ENCODE peak calls at places on chromosomes 13 and 19, in five cellular contexts. One of them, this sample, is unnamed. For H3K4me1, the result is how much of the 10 kb centered on the place peaks cover.

GRCh38 chr13:82772802-82773201 is 1109.5 kb downstream of the SLITRK1 start:
- DNase-seq in mammary epithelial cell: peak
- DNase-seq in uterus: no peak
- DNase-seq in heart left ventricle: no peak
- DNase-seq in PC-9: no peak
- DNase-seq in this sample: no peak

GRCh38 chr13:51453959-51454703 is 1.3 kb upstream of the INTS6 start:
- DNase-seq in mammary epithelial cell: peak
- DNase-seq in uterus: peak
- DNase-seq in heart left ventricle: peak
- DNase-seq in PC-9: peak
- DNase-seq in this sample: no peak

GRCh38 chr19:49871349-49871985 is 4.1 kb upstream of the PNKP start:
- DNase-seq in mammary epithelial cell: no peak
- DNase-seq in uterus: no peak
- DNase-seq in heart left ventricle: no peak
- DNase-seq in PC-9: no peak
- DNase-seq in this sample: no peak

GRCh38 chr19:58350001-58350801 is 3.1 kb downstream of the A1BG start:
- DNase-seq in mammary epithelial cell: no peak
- DNase-seq in uterus: no peak
- DNase-seq in heart left ventricle: no peak
- DNase-seq in PC-9: no peak
- DNase-seq in this sample: no peak

GRCh38 chr19:30444253-30444671 is 72.1 kb downstream of the ZNF536 start:
- DNase-seq in mammary epithelial cell: no peak
- DNase-seq in uterus: no peak
- DNase-seq in heart left ventricle: no peak
- DNase-seq in PC-9: no peak
- DNase-seq in this sample: no peak

GRCh38 chr13:110811008-110811720 is 97.7 kb downstream of the ING1 start:
- DNase-seq in mammary epithelial cell: no peak
- DNase-seq in uterus: no peak
- DNase-seq in heart left ventricle: no peak
- DNase-seq in PC-9: no peak
- DNase-seq in this sample: peak

GRCh38 chr19:33558846-33559245 is 37.3 kb upstream of the PEPD start:
- DNase-seq in mammary epithelial cell: peak
- DNase-seq in uterus: no peak
- DNase-seq in heart left ventricle: no peak
- DNase-seq in PC-9: no peak
- DNase-seq in this sample: no peak

GRCh38 chr13:43153436-43154082 is 130.2 kb downstream of the DNAJC15 start:
- DNase-seq in mammary epithelial cell: peak
- DNase-seq in uterus: no peak
- DNase-seq in heart left ventricle: no peak
- DNase-seq in PC-9: peak
- DNase-seq in this sample: peak

GRCh38 chr19:35729763-35730162 is 12.0 kb downstream of the KMT2B start:
- DNase-seq in mammary epithelial cell: no peak
- DNase-seq in uterus: no peak
- DNase-seq in heart left ventricle: no peak
- DNase-seq in PC-9: no peak
- DNase-seq in this sample: no peak

GRCh38 chr13:97434417-97435296 is 688 bp downstream of the RAP2A start:
- DNase-seq in mammary epithelial cell: peak
- DNase-seq in uterus: peak
- DNase-seq in heart left ventricle: peak
- DNase-seq in PC-9: peak
- DNase-seq in this sample: peak

GRCh38 chr13:32669030-32669646 is 82.9 kb downstream of the PDS5B start:
- DNase-seq in mammary epithelial cell: peak
- DNase-seq in uterus: no peak
- DNase-seq in heart left ventricle: no peak
- DNase-seq in PC-9: no peak
- DNase-seq in this sample: no peak

GRCh38 chr13:61954092-61954491 is 538.4 kb upstream of the PCDH20 start:
- DNase-seq in mammary epithelial cell: no peak
- DNase-seq in uterus: no peak
- DNase-seq in heart left ventricle: no peak
- DNase-seq in PC-9: no peak
- DNase-seq in this sample: no peak

GRCh38 chr13:51781246-51782022 is 22.5 kb downstream of the DHRS12 start:
- DNase-seq in mammary epithelial cell: peak
- DNase-seq in uterus: no peak
- DNase-seq in heart left ventricle: no peak
- DNase-seq in PC-9: no peak
- DNase-seq in this sample: no peak

GRCh38 chr13:93847162-93847561 is 620.6 kb downstream of the GPC6 start:
- DNase-seq in mammary epithelial cell: peak
- DNase-seq in uterus: no peak
- DNase-seq in heart left ventricle: no peak
- DNase-seq in PC-9: no peak
- DNase-seq in this sample: no peak

GRCh38 chr19:46471778-46472543 is 598 bp upstream of the PNMA8A start:
- DNase-seq in mammary epithelial cell: no peak
- DNase-seq in uterus: no peak
- DNase-seq in heart left ventricle: no peak
- DNase-seq in PC-9: no peak
- DNase-seq in this sample: no peak
- H3K27ac ChIP-seq in mammary epithelial cell: no peak
- H3K27ac ChIP-seq in uterus: peak
- H3K27ac ChIP-seq in heart left ventricle: peak
- H3K27ac ChIP-seq in PC-9: no peak
- H3K27ac ChIP-seq in this sample: peak

DNA sequence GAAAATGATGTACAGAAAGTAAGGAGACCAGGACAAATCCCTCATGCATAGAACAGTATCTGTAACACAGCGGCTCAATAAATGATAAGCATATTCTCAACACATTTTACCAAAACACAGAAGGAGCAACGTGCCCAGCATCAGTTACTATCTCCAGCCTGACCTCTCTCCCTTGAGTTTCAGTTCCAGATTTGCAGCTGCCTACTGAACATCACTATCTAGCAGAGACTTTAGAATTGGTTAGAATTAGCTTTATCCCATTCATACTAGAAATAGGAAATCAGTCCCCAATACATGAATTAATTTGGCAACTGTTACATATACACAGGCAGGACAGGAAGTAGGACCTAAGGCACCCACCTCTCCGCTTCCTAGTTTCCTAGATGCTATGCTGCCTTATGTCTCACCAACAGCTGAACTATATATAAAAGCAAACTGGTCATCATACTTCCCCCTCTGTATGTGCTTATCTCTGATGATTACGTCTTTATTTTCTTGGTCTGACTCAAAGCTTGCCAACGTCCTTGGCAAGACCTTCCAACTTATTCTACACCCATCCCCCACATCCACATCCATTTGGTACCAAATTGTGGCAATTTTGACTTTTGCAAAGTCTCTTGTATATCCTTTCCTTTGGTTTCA is 61.1 kb downstream of the SACS start:
- DNase-seq in mammary epithelial cell: no peak
- DNase-seq in uterus: no peak
- DNase-seq in heart left ventricle: no peak
- DNase-seq in PC-9: no peak
- DNase-seq in this sample: no peak
- H3K4me3 ChIP-seq in mammary epithelial cell: no peak
- H3K4me3 ChIP-seq in uterus: no peak
- H3K4me3 ChIP-seq in heart left ventricle: no peak
- H3K4me3 ChIP-seq in PC-9: no peak
- H3K4me3 ChIP-seq in this sample: no peak

GRCh38 chr13:29006359-29006850 is 186.3 kb downstream of the MTUS2 start:
- DNase-seq in mammary epithelial cell: no peak
- DNase-seq in uterus: no peak
- DNase-seq in heart left ventricle: no peak
- DNase-seq in PC-9: no peak
- DNase-seq in this sample: no peak

GRCh38 chr13:29000802-29001201 is 180.7 kb downstream of the MTUS2 start:
- DNase-seq in mammary epithelial cell: no peak
- DNase-seq in uterus: no peak
- DNase-seq in heart left ventricle: no peak
- DNase-seq in PC-9: no peak
- DNase-seq in this sample: no peak

GRCh38 chr13:29005035-29005434 is 184.9 kb downstream of the MTUS2 start:
- DNase-seq in mammary epithelial cell: no peak
- DNase-seq in uterus: no peak
- DNase-seq in heart left ventricle: no peak
- DNase-seq in PC-9: no peak
- DNase-seq in this sample: no peak
- H3K4me1 ChIP-seq in mammary epithelial cell: under half
- H3K4me1 ChIP-seq in uterus: under half
- H3K4me1 ChIP-seq in heart left ventricle: under half
- H3K4me1 ChIP-seq in PC-9: under half
- H3K4me1 ChIP-seq in this sample: under half

DNA sequence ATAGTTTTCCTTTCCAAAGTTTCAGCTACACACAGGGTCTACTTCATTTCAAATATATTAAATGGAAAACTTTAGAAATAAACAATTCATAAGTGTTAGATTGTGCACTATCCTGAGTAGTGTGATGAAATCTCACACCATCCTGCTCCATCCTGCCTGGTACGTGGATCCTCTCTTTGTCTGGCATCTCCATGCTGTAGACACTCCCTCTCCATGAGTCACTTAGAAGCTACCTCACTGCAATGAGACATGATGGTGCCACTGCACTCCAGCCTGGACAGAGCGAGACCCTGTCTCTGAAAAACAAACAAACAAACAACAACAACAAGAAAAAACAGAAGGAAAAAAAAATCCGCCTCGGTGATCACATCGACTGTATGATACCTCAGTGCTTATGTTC is 191.8 kb downstream of the PCCA start:
- DNase-seq in mammary epithelial cell: peak
- DNase-seq in uterus: no peak
- DNase-seq in heart left ventricle: no peak
- DNase-seq in PC-9: no peak
- DNase-seq in this sample: no peak
- H3K27ac ChIP-seq in mammary epithelial cell: peak
- H3K27ac ChIP-seq in uterus: no peak
- H3K27ac ChIP-seq in heart left ventricle: no peak
- H3K27ac ChIP-seq in PC-9: no peak
- H3K27ac ChIP-seq in this sample: no peak

GRCh38 chr13:36997716-36998427 is 1.3 kb downstream of the ALG5 start:
- DNase-seq in mammary epithelial cell: peak
- DNase-seq in uterus: no peak
- DNase-seq in heart left ventricle: no peak
- DNase-seq in PC-9: no peak
- DNase-seq in this sample: no peak

GRCh38 chr13:36998624-36999041 is 507 bp downstream of the ALG5 start:
- DNase-seq in mammary epithelial cell: peak
- DNase-seq in uterus: peak
- DNase-seq in heart left ventricle: no peak
- DNase-seq in PC-9: peak
- DNase-seq in this sample: no peak

GRCh38 chr13:36999054-36999927 is at the start of gene ALG5:
- DNase-seq in mammary epithelial cell: peak
- DNase-seq in uterus: peak
- DNase-seq in heart left ventricle: peak
- DNase-seq in PC-9: peak
- DNase-seq in this sample: peak

GRCh38 chr13:37001921-37002250 is 1.3 kb downstream of the EXOSC8 start:
- DNase-seq in mammary epithelial cell: no peak
- DNase-seq in uterus: no peak
- DNase-seq in heart left ventricle: no peak
- DNase-seq in PC-9: no peak
- DNase-seq in this sample: no peak
- H3K4me3 ChIP-seq in mammary epithelial cell: peak
- H3K4me3 ChIP-seq in uterus: no peak
- H3K4me3 ChIP-seq in heart left ventricle: peak
- H3K4me3 ChIP-seq in PC-9: peak
- H3K4me3 ChIP-seq in this sample: peak

GRCh38 chr13:30844548-30845296 is 61.3 kb upstream of the MEDAG start:
- DNase-seq in mammary epithelial cell: no peak
- DNase-seq in uterus: no peak
- DNase-seq in heart left ventricle: no peak
- DNase-seq in PC-9: no peak
- DNase-seq in this sample: no peak
- H3K4me1 ChIP-seq in mammary epithelial cell: under half
- H3K4me1 ChIP-seq in uterus: under half
- H3K4me1 ChIP-seq in heart left ventricle: under half
- H3K4me1 ChIP-seq in PC-9: under half
- H3K4me1 ChIP-seq in this sample: under half

DNA sequence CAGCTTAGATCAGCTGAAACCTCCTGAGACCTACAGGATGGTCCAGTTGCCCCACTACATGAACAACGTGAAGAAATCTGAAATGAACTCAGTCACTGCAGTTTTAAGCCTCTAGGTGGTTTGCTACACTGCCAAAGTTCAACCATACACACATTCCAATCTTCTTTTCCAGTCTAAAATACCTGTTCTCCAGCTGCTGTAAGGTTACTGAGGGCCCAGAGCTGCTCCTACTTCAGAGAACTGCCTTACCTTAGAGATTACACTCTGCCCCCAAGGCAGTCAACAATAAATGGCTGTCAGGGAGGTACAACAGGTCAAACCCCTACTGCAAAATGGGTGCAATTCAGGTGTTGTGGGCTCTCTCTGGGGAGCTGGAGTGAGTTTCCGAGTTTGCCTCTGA is 154.1 kb upstream of the MIR17HG start:
- DNase-seq in mammary epithelial cell: no peak
- DNase-seq in uterus: no peak
- DNase-seq in heart left ventricle: no peak
- DNase-seq in PC-9: no peak
- DNase-seq in this sample: no peak
- H3K27ac ChIP-seq in mammary epithelial cell: no peak
- H3K27ac ChIP-seq in uterus: no peak
- H3K27ac ChIP-seq in heart left ventricle: no peak
- H3K27ac ChIP-seq in PC-9: no peak
- H3K27ac ChIP-seq in this sample: no peak

DNA sequence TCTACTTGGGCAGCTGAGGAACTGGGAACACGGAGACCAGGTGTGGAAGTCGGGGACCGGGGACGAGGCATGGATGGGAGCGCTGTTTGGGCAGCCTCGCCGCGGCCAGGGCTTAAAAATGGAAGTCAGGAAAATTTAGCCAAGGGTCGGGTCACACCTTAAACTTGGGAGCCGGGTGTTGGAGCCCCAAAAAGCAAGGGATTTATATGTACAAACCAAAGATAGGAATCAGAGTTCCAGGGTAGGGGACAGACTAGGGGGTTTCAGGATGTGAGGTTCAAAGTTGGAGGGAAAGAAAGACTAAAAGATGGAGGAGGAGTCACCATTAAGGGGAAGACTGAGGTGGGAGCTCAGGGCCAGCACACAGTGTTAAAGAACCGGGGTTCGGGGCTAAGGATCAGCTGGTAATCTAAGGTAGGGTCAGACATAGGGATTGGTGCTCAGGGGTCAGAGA is 530 bp downstream of the FOXA3 start:
- DNase-seq in mammary epithelial cell: no peak
- DNase-seq in uterus: no peak
- DNase-seq in heart left ventricle: no peak
- DNase-seq in PC-9: no peak
- DNase-seq in this sample: no peak
- H3K4me3 ChIP-seq in mammary epithelial cell: no peak
- H3K4me3 ChIP-seq in uterus: no peak
- H3K4me3 ChIP-seq in heart left ventricle: no peak
- H3K4me3 ChIP-seq in PC-9: no peak
- H3K4me3 ChIP-seq in this sample: no peak

DNA sequence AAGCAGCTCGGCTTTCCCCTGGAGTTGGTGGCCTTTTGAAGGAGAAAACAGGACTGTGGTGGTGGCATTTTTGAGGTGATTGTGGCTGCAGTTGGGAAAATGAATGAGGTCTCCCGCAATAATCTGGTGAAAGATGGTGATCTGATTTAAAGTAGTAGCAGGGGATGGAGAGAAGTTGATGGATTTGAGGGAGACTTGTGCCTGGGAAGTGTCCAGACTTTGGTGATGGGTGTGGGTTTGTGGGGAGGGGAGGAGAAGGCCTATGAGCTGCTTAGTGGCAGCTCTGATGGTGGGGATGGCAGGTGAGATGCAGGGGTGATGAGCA is 4.0 kb upstream of the EPN1 start:
- DNase-seq in mammary epithelial cell: no peak
- DNase-seq in uterus: no peak
- DNase-seq in heart left ventricle: no peak
- DNase-seq in PC-9: no peak
- DNase-seq in this sample: no peak
- H3K4me1 ChIP-seq in mammary epithelial cell: under half
- H3K4me1 ChIP-seq in uterus: under half
- H3K4me1 ChIP-seq in heart left ventricle: under half
- H3K4me1 ChIP-seq in PC-9: half or more
- H3K4me1 ChIP-seq in this sample: under half